ENCODE peak calls at places on chromosomes 5 and 9, in seven cellular contexts. One of them, this sample, is unnamed. For H3K4me1 and H3K36me3, the result is how much of the 10 kb centered on the place peaks cover.

GRCh38 chr5:133957080-133957479 is 11.3 kb downstream of the C5orf15 start:
- DNase-seq in left ventricle myocardium inferior: no peak
- DNase-seq in CD8-positive, alpha-beta T cell: no peak
- DNase-seq in HCT116: no peak
- DNase-seq in breast epithelium: no peak
- DNase-seq in endodermal cell: no peak
- DNase-seq in ovary: no peak
- DNase-seq in this sample: no peak

GRCh38 chr9:128454991-128455390 is 815 bp upstream of the ODF2 start:
- DNase-seq in left ventricle myocardium inferior: no peak
- DNase-seq in CD8-positive, alpha-beta T cell: no peak
- DNase-seq in HCT116: no peak
- DNase-seq in breast epithelium: no peak
- DNase-seq in endodermal cell: no peak
- DNase-seq in ovary: no peak
- DNase-seq in this sample: no peak

GRCh38 chr5:9105851-9106250 is 440.0 kb downstream of the SEMA5A start:
- DNase-seq in left ventricle myocardium inferior: no peak
- DNase-seq in CD8-positive, alpha-beta T cell: no peak
- DNase-seq in HCT116: no peak
- DNase-seq in breast epithelium: no peak
- DNase-seq in endodermal cell: no peak
- DNase-seq in ovary: no peak
- DNase-seq in this sample: no peak

GRCh38 chr5:88251048-88251711 is 17.5 kb downstream of the TMEM161B start:
- DNase-seq in left ventricle myocardium inferior: no peak
- DNase-seq in CD8-positive, alpha-beta T cell: no peak
- DNase-seq in HCT116: no peak
- DNase-seq in breast epithelium: no peak
- DNase-seq in endodermal cell: no peak
- DNase-seq in ovary: no peak
- DNase-seq in this sample: no peak

GRCh38 chr5:147439253-147439652 is 70.6 kb downstream of the DPYSL3 start:
- DNase-seq in left ventricle myocardium inferior: no peak
- DNase-seq in CD8-positive, alpha-beta T cell: no peak
- DNase-seq in HCT116: no peak
- DNase-seq in breast epithelium: no peak
- DNase-seq in endodermal cell: no peak
- DNase-seq in ovary: no peak
- DNase-seq in this sample: no peak

GRCh38 chr9:135796784-135797462 is 94.9 kb downstream of the KCNT1 start:
- DNase-seq in left ventricle myocardium inferior: no peak
- DNase-seq in CD8-positive, alpha-beta T cell: no peak
- DNase-seq in HCT116: no peak
- DNase-seq in breast epithelium: no peak
- DNase-seq in endodermal cell: no peak
- DNase-seq in ovary: no peak
- DNase-seq in this sample: no peak

GRCh38 chr5:36276864-36277263 is 24.8 kb downstream of the RANBP3L start:
- DNase-seq in left ventricle myocardium inferior: no peak
- DNase-seq in CD8-positive, alpha-beta T cell: no peak
- DNase-seq in HCT116: no peak
- DNase-seq in breast epithelium: no peak
- DNase-seq in endodermal cell: no peak
- DNase-seq in ovary: no peak
- DNase-seq in this sample: no peak

GRCh38 chr5:73115399-73116051 is 4.8 kb upstream of the TMEM171 start:
- DNase-seq in left ventricle myocardium inferior: no peak
- DNase-seq in CD8-positive, alpha-beta T cell: no peak
- DNase-seq in HCT116: no peak
- DNase-seq in breast epithelium: no peak
- DNase-seq in endodermal cell: no peak
- DNase-seq in ovary: no peak
- DNase-seq in this sample: no peak

GRCh38 chr5:65102826-65103673 is 334.3 kb downstream of the CWC27 start:
- DNase-seq in left ventricle myocardium inferior: peak
- DNase-seq in CD8-positive, alpha-beta T cell: peak
- DNase-seq in HCT116: no peak
- DNase-seq in breast epithelium: peak
- DNase-seq in endodermal cell: peak
- DNase-seq in ovary: peak
- DNase-seq in this sample: no peak

GRCh38 chr5:169695919-169696490 is 58.9 kb downstream of the DOCK2 start:
- DNase-seq in left ventricle myocardium inferior: no peak
- DNase-seq in CD8-positive, alpha-beta T cell: no peak
- DNase-seq in HCT116: peak
- DNase-seq in breast epithelium: no peak
- DNase-seq in endodermal cell: no peak
- DNase-seq in ovary: no peak
- DNase-seq in this sample: no peak

GRCh38 chr9:2015581-2016410 is 649 bp downstream of the SMARCA2 start:
- DNase-seq in left ventricle myocardium inferior: peak
- DNase-seq in CD8-positive, alpha-beta T cell: peak
- DNase-seq in HCT116: no peak
- DNase-seq in breast epithelium: peak
- DNase-seq in endodermal cell: peak
- DNase-seq in ovary: peak
- DNase-seq in this sample: peak

GRCh38 chr9:69745716-69746538 is 13.9 kb downstream of the PTAR1 start:
- DNase-seq in left ventricle myocardium inferior: no peak
- DNase-seq in CD8-positive, alpha-beta T cell: no peak
- DNase-seq in HCT116: no peak
- DNase-seq in breast epithelium: no peak
- DNase-seq in endodermal cell: no peak
- DNase-seq in ovary: no peak
- DNase-seq in this sample: no peak

GRCh38 chr5:133289686-133290367 is 238.0 kb downstream of the HSPA4 start:
- DNase-seq in left ventricle myocardium inferior: no peak
- DNase-seq in CD8-positive, alpha-beta T cell: no peak
- DNase-seq in HCT116: no peak
- DNase-seq in breast epithelium: no peak
- DNase-seq in endodermal cell: no peak
- DNase-seq in ovary: no peak
- DNase-seq in this sample: no peak

GRCh38 chr5:3161672-3162071 is 410.2 kb upstream of the IRX2 start:
- DNase-seq in left ventricle myocardium inferior: no peak
- DNase-seq in CD8-positive, alpha-beta T cell: no peak
- DNase-seq in HCT116: no peak
- DNase-seq in breast epithelium: no peak
- DNase-seq in endodermal cell: no peak
- DNase-seq in ovary: no peak
- DNase-seq in this sample: no peak

GRCh38 chr5:25119654-25120053 is 474.9 kb upstream of the CDH10 start:
- DNase-seq in left ventricle myocardium inferior: no peak
- DNase-seq in CD8-positive, alpha-beta T cell: no peak
- DNase-seq in HCT116: no peak
- DNase-seq in breast epithelium: no peak
- DNase-seq in endodermal cell: no peak
- DNase-seq in ovary: no peak
- DNase-seq in this sample: no peak

GRCh38 chr5:42924686-42925085 is 113.0 kb upstream of the SELENOP start:
- DNase-seq in left ventricle myocardium inferior: no peak
- DNase-seq in CD8-positive, alpha-beta T cell: no peak
- DNase-seq in HCT116: no peak
- DNase-seq in breast epithelium: no peak
- DNase-seq in endodermal cell: no peak
- DNase-seq in ovary: no peak
- DNase-seq in this sample: no peak

GRCh38 chr5:127011961-127012644 is 18.3 kb downstream of the MARCHF3 start:
- DNase-seq in left ventricle myocardium inferior: no peak
- DNase-seq in CD8-positive, alpha-beta T cell: no peak
- DNase-seq in HCT116: no peak
- DNase-seq in breast epithelium: no peak
- DNase-seq in endodermal cell: no peak
- DNase-seq in ovary: no peak
- DNase-seq in this sample: no peak

DNA sequence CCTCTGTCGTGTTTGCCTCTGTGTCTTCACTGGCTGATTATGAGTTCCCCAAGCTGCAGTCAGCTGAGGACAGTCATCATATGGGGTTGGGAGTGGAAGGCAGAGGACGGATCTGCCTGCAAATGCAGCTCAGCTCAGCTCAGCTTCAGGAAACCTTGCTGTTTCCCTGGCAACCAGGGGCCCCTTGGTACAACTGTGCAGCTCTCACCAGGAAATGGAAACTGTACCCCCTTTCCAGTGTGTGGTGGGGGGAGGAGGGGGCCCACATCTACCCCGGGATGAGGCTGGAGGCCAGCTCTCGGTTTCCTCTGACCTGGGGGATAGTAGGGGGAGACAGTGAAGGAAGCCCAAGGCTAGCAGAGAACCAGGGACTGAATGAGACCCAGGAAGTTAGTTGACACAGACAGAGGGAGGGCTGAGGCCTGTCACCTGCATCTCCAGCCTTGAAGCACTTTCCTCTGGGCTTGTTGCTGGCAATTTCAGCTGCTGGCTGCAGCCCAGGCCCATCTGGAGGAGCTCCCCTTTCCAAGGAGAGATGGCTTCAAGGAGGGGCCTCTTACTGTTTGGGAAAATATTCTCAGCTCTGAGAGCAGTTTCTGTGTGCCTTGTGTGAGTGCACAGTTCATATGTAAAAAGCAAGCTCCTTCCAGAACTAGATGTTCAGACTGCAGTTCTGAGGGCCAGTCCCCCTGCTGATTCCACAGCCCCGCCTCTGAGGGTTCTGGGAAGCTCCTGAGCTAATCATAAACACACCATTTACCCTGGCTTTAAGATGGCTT is 6.9 kb downstream of the ANXA6 start:
- DNase-seq in left ventricle myocardium inferior: peak
- DNase-seq in CD8-positive, alpha-beta T cell: peak
- DNase-seq in HCT116: no peak
- DNase-seq in breast epithelium: no peak
- DNase-seq in endodermal cell: no peak
- DNase-seq in ovary: peak
- DNase-seq in this sample: no peak
- H3K4me1 ChIP-seq in left ventricle myocardium inferior: half or more
- H3K4me1 ChIP-seq in CD8-positive, alpha-beta T cell: half or more
- H3K4me1 ChIP-seq in HCT116: under half
- H3K4me1 ChIP-seq in breast epithelium: under half
- H3K4me1 ChIP-seq in endodermal cell: under half
- H3K4me1 ChIP-seq in ovary: under half
- H3K4me1 ChIP-seq in this sample: under half

GRCh38 chr9:131459056-131459455 is 43.7 kb upstream of the POMT1 start:
- DNase-seq in left ventricle myocardium inferior: no peak
- DNase-seq in CD8-positive, alpha-beta T cell: no peak
- DNase-seq in HCT116: no peak
- DNase-seq in breast epithelium: no peak
- DNase-seq in endodermal cell: no peak
- DNase-seq in ovary: no peak
- DNase-seq in this sample: peak
- H3K36me3 ChIP-seq in left ventricle myocardium inferior: half or more
- H3K36me3 ChIP-seq in CD8-positive, alpha-beta T cell: half or more
- H3K36me3 ChIP-seq in HCT116: half or more
- H3K36me3 ChIP-seq in breast epithelium: under half
- H3K36me3 ChIP-seq in endodermal cell: half or more
- H3K36me3 ChIP-seq in ovary: under half
- H3K36me3 ChIP-seq in this sample: half or more

GRCh38 chr5:75885849-75886596 is 168.8 kb upstream of the POC5 start:
- DNase-seq in left ventricle myocardium inferior: no peak
- DNase-seq in CD8-positive, alpha-beta T cell: no peak
- DNase-seq in HCT116: no peak
- DNase-seq in breast epithelium: no peak
- DNase-seq in endodermal cell: peak
- DNase-seq in ovary: no peak
- DNase-seq in this sample: no peak

GRCh38 chr5:75890546-75890945 is 173.3 kb upstream of the POC5 start:
- DNase-seq in left ventricle myocardium inferior: no peak
- DNase-seq in CD8-positive, alpha-beta T cell: no peak
- DNase-seq in HCT116: no peak
- DNase-seq in breast epithelium: no peak
- DNase-seq in endodermal cell: no peak
- DNase-seq in ovary: no peak
- DNase-seq in this sample: no peak

GRCh38 chr5:75885321-75885720 is 168.1 kb upstream of the POC5 start:
- DNase-seq in left ventricle myocardium inferior: no peak
- DNase-seq in CD8-positive, alpha-beta T cell: no peak
- DNase-seq in HCT116: no peak
- DNase-seq in breast epithelium: no peak
- DNase-seq in endodermal cell: no peak
- DNase-seq in ovary: no peak
- DNase-seq in this sample: no peak

GRCh38 chr5:75891020-75891419 is 173.8 kb upstream of the POC5 start:
- DNase-seq in left ventricle myocardium inferior: no peak
- DNase-seq in CD8-positive, alpha-beta T cell: no peak
- DNase-seq in HCT116: no peak
- DNase-seq in breast epithelium: no peak
- DNase-seq in endodermal cell: no peak
- DNase-seq in ovary: no peak
- DNase-seq in this sample: no peak

DNA sequence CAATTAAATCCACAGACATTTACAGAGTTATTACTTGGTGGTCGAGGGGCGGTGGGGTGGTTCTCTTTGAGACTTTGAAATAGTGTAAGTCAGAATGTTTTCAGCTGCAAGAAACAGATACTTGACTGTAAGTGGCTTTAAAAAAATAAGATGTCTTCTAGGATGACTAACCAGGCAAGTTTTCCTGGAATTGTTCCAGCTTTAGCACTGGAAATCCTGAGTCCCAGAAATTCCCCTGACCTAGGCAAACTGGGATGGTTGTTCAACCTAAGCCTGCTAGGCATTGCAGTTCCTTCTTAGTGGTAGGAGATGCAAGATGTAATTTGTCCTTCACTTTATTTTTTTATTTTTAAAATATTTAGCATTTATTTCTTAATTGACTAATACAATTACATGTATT is 169.5 kb upstream of the POC5 start:
- DNase-seq in left ventricle myocardium inferior: no peak
- DNase-seq in CD8-positive, alpha-beta T cell: no peak
- DNase-seq in HCT116: no peak
- DNase-seq in breast epithelium: no peak
- DNase-seq in endodermal cell: no peak
- DNase-seq in ovary: no peak
- DNase-seq in this sample: no peak
- TF ChIP-seq CTCF in left ventricle myocardium inferior: no peak
- TF ChIP-seq CTCF in CD8-positive, alpha-beta T cell: no peak
- TF ChIP-seq CTCF in HCT116: no peak
- TF ChIP-seq CTCF in breast epithelium: no peak
- TF ChIP-seq CTCF in endodermal cell: no peak
- TF ChIP-seq CTCF in ovary: no peak
- TF ChIP-seq CTCF in this sample: no peak

DNA sequence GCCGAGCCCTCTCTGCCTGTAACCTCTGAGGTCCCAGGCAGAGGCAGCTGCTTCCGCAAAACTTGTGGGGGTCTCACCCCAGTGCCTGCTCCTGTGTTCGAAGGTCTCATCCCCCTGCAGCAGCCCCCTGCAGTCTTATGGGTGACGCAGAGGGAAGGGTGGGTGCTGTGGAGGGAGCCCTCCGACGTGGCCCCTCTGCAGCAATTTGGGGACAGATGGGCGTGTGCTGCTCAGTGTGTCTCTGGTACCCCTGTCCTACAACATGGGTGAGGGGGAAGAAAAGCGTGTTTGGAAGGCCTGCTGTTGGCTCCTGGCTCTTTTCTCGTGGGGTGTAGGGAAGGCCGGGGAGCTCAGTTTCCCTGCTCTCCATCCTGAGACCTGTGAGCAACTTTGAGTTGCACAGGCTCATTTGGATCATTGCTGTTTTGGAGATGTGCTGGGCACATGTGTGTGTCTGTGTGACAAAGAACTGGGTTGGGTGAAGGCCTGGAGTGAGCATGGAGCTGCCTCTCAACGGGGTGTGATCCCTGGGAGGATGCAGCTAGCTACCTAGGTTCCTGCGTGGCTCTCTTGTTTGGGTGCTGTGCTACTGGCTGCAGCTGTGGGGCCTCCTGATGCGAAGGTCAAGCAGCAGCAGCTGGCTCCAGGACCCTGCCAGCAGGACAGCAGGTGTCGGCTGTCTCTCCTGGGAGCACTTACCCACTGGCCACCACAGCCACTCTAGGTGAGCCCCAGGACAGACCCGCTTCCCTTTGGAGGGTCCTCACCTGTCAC is 179.6 kb upstream of the PITX1 start:
- DNase-seq in left ventricle myocardium inferior: no peak
- DNase-seq in CD8-positive, alpha-beta T cell: peak
- DNase-seq in HCT116: no peak
- DNase-seq in breast epithelium: peak
- DNase-seq in endodermal cell: peak
- DNase-seq in ovary: no peak
- DNase-seq in this sample: peak
- H3K4me1 ChIP-seq in left ventricle myocardium inferior: under half
- H3K4me1 ChIP-seq in CD8-positive, alpha-beta T cell: under half
- H3K4me1 ChIP-seq in HCT116: under half
- H3K4me1 ChIP-seq in breast epithelium: under half
- H3K4me1 ChIP-seq in endodermal cell: under half
- H3K4me1 ChIP-seq in ovary: under half
- H3K4me1 ChIP-seq in this sample: under half

This sample was measured in suprapubic skin.